ENCODE peak calls at places on chromosomes 13 and 19, in ten cellular contexts. One of them, this sample, is unnamed.
A peak's percentile ranks its signal among the peaks of the same experiment; 100 is the strongest.

GRCh38 chr13:41463823-41464602 is 6.7 kb downstream of the RGCC start:
- DNase-seq in cardiac muscle cell: no peak
- DNase-seq in neuronal stem cell: no peak
- DNase-seq in heart right ventricle: no peak
- DNase-seq in upper lobe of left lung: peak; percentile 28
- DNase-seq in bronchial epithelial cell: no peak
- DNase-seq in aorta: no peak
- DNase-seq in GM23338: no peak
- DNase-seq in adipocyte: no peak
- DNase-seq in pancreas: no peak
- DNase-seq in this sample: no peak

GRCh38 chr19:986083-986482 is 1.9 kb downstream of the WDR18 start:
- DNase-seq in cardiac muscle cell: no peak
- DNase-seq in neuronal stem cell: no peak
- DNase-seq in heart right ventricle: no peak
- DNase-seq in upper lobe of left lung: peak; percentile 79
- DNase-seq in bronchial epithelial cell: no peak
- DNase-seq in aorta: no peak
- DNase-seq in GM23338: no peak
- DNase-seq in adipocyte: no peak
- DNase-seq in pancreas: no peak
- DNase-seq in this sample: no peak

GRCh38 chr19:47229674-47230121 is 1.3 kb downstream of the BBC3 start:
- DNase-seq in cardiac muscle cell: no peak
- DNase-seq in neuronal stem cell: no peak
- DNase-seq in heart right ventricle: no peak
- DNase-seq in upper lobe of left lung: no peak
- DNase-seq in bronchial epithelial cell: no peak
- DNase-seq in aorta: no peak
- DNase-seq in GM23338: no peak
- DNase-seq in adipocyte: peak; percentile 48
- DNase-seq in pancreas: no peak
- DNase-seq in this sample: no peak

GRCh38 chr13:59510377-59510776 is 653.4 kb downstream of the DIAPH3 start:
- DNase-seq in cardiac muscle cell: no peak
- DNase-seq in neuronal stem cell: no peak
- DNase-seq in heart right ventricle: no peak
- DNase-seq in upper lobe of left lung: no peak
- DNase-seq in bronchial epithelial cell: no peak
- DNase-seq in aorta: no peak
- DNase-seq in GM23338: no peak
- DNase-seq in adipocyte: no peak
- DNase-seq in pancreas: no peak
- DNase-seq in this sample: no peak

GRCh38 chr19:1227313-1227626 is 10.5 kb downstream of the CBARP start:
- DNase-seq in cardiac muscle cell: no peak
- DNase-seq in neuronal stem cell: no peak
- DNase-seq in heart right ventricle: no peak
- DNase-seq in upper lobe of left lung: no peak
- DNase-seq in bronchial epithelial cell: no peak
- DNase-seq in aorta: no peak
- DNase-seq in GM23338: no peak
- DNase-seq in adipocyte: no peak
- DNase-seq in pancreas: no peak
- DNase-seq in this sample: no peak

GRCh38 chr13:50284540-50284939 is 269.3 kb downstream of the KCNRG start:
- DNase-seq in cardiac muscle cell: no peak
- DNase-seq in neuronal stem cell: no peak
- DNase-seq in heart right ventricle: no peak
- DNase-seq in upper lobe of left lung: no peak
- DNase-seq in bronchial epithelial cell: no peak
- DNase-seq in aorta: no peak
- DNase-seq in GM23338: no peak
- DNase-seq in adipocyte: no peak
- DNase-seq in pancreas: no peak
- DNase-seq in this sample: no peak

GRCh38 chr13:44413095-44413494 is 39.5 kb downstream of the SERP2 start:
- DNase-seq in cardiac muscle cell: peak; percentile 50
- DNase-seq in neuronal stem cell: no peak
- DNase-seq in heart right ventricle: no peak
- DNase-seq in upper lobe of left lung: no peak
- DNase-seq in bronchial epithelial cell: no peak
- DNase-seq in aorta: peak; percentile 15
- DNase-seq in GM23338: no peak
- DNase-seq in adipocyte: peak; percentile 19
- DNase-seq in pancreas: no peak
- DNase-seq in this sample: peak; percentile 16

GRCh38 chr13:44437356-44438233 is 64.0 kb downstream of the SERP2 start:
- DNase-seq in cardiac muscle cell: peak; percentile 57
- DNase-seq in neuronal stem cell: peak; percentile 36
- DNase-seq in heart right ventricle: no peak
- DNase-seq in upper lobe of left lung: no peak
- DNase-seq in bronchial epithelial cell: peak; percentile 73
- DNase-seq in aorta: no peak
- DNase-seq in GM23338: peak; percentile 78
- DNase-seq in adipocyte: peak; percentile 85
- DNase-seq in pancreas: no peak
- DNase-seq in this sample: no peak

GRCh38 chr13:84273163-84273562 is 390.9 kb upstream of the SLITRK1 start:
- DNase-seq in cardiac muscle cell: no peak
- DNase-seq in neuronal stem cell: no peak
- DNase-seq in heart right ventricle: no peak
- DNase-seq in upper lobe of left lung: no peak
- DNase-seq in bronchial epithelial cell: no peak
- DNase-seq in aorta: no peak
- DNase-seq in GM23338: no peak
- DNase-seq in adipocyte: no peak
- DNase-seq in pancreas: no peak
- DNase-seq in this sample: no peak

GRCh38 chr13:97382276-97382675 is 51.7 kb upstream of the RAP2A start:
- DNase-seq in cardiac muscle cell: no peak
- DNase-seq in neuronal stem cell: no peak
- DNase-seq in heart right ventricle: no peak
- DNase-seq in upper lobe of left lung: no peak
- DNase-seq in bronchial epithelial cell: no peak
- DNase-seq in aorta: no peak
- DNase-seq in GM23338: no peak
- DNase-seq in adipocyte: no peak
- DNase-seq in pancreas: no peak
- DNase-seq in this sample: no peak

GRCh38 chr19:39403331-39404312 is 3.0 kb upstream of the ZFP36 start:
- DNase-seq in cardiac muscle cell: peak; percentile 100
- DNase-seq in neuronal stem cell: peak; percentile 89
- DNase-seq in heart right ventricle: peak; percentile 99
- DNase-seq in upper lobe of left lung: peak; percentile 99
- DNase-seq in bronchial epithelial cell: peak; percentile 88
- DNase-seq in aorta: peak; percentile 100
- DNase-seq in GM23338: peak; percentile 92
- DNase-seq in adipocyte: peak; percentile 100
- DNase-seq in pancreas: peak; percentile 88
- DNase-seq in this sample: peak; percentile 98

GRCh38 chr13:93776936-93777335 is 550.3 kb downstream of the GPC6 start:
- DNase-seq in cardiac muscle cell: peak; percentile 66
- DNase-seq in neuronal stem cell: no peak
- DNase-seq in heart right ventricle: no peak
- DNase-seq in upper lobe of left lung: no peak
- DNase-seq in bronchial epithelial cell: no peak
- DNase-seq in aorta: no peak
- DNase-seq in GM23338: peak; percentile 26
- DNase-seq in adipocyte: peak; percentile 23
- DNase-seq in pancreas: no peak
- DNase-seq in this sample: peak; percentile 30

GRCh38 chr19:7968796-7969559 is 25.5 kb upstream of the TIMM44 start:
- DNase-seq in cardiac muscle cell: no peak
- DNase-seq in neuronal stem cell: no peak
- DNase-seq in heart right ventricle: no peak
- DNase-seq in upper lobe of left lung: no peak
- DNase-seq in bronchial epithelial cell: no peak
- DNase-seq in aorta: no peak
- DNase-seq in GM23338: no peak
- DNase-seq in adipocyte: no peak
- DNase-seq in pancreas: no peak
- DNase-seq in this sample: no peak

GRCh38 chr19:38862321-38863059 is 12.7 kb upstream of the HNRNPL start:
- DNase-seq in cardiac muscle cell: peak; percentile 47
- DNase-seq in neuronal stem cell: no peak
- DNase-seq in heart right ventricle: peak; percentile 45
- DNase-seq in upper lobe of left lung: no peak
- DNase-seq in bronchial epithelial cell: no peak
- DNase-seq in aorta: no peak
- DNase-seq in GM23338: no peak
- DNase-seq in adipocyte: no peak
- DNase-seq in pancreas: no peak
- DNase-seq in this sample: no peak

GRCh38 chr19:10362259-10362658 is 18.1 kb downstream of the TYK2 start:
- DNase-seq in cardiac muscle cell: no peak
- DNase-seq in neuronal stem cell: no peak
- DNase-seq in heart right ventricle: no peak
- DNase-seq in upper lobe of left lung: peak; percentile 62
- DNase-seq in bronchial epithelial cell: no peak
- DNase-seq in aorta: no peak
- DNase-seq in GM23338: no peak
- DNase-seq in adipocyte: no peak
- DNase-seq in pancreas: no peak
- DNase-seq in this sample: no peak
- H3K36me3 ChIP-seq in cardiac muscle cell: peaks cover 5% of the 10 kb centered on the region
- H3K36me3 ChIP-seq in neuronal stem cell: peaks cover 42% of the 10 kb centered on the region
- H3K36me3 ChIP-seq in heart right ventricle: peaks cover 9% of the 10 kb centered on the region
- H3K36me3 ChIP-seq in upper lobe of left lung: peaks cover 99% of the 10 kb centered on the region
- H3K36me3 ChIP-seq in bronchial epithelial cell: peaks cover 28% of the 10 kb centered on the region
- H3K36me3 ChIP-seq in aorta: peaks cover 2% of the 10 kb centered on the region
- H3K36me3 ChIP-seq in GM23338: no peaks in the 10 kb centered on the region
- H3K36me3 ChIP-seq in adipocyte: peaks cover 71% of the 10 kb centered on the region
- H3K36me3 ChIP-seq in pancreas: peaks cover 43% of the 10 kb centered on the region
- H3K36me3 ChIP-seq in this sample: peaks cover 60% of the 10 kb centered on the region

DNA sequence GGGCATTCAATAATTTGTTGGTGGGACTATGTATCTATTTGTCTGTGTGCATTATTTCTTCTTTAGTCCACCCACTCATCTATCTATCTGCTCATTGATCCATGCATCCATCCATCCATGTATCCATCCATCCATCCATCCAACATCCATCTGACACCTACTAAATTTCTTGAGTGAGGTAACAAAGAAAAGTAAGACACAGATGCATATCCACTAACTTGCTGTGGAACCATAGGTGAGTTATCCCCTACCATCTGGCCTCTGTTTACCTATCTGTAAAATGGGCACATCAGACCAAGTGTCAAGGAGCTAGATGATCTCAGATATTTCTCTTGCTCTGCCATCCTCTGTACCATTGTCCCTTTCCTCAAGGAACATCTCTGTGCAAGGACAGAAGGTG is 54.7 kb downstream of the ZNF536 start:
- DNase-seq in cardiac muscle cell: no peak
- DNase-seq in neuronal stem cell: no peak
- DNase-seq in heart right ventricle: no peak
- DNase-seq in upper lobe of left lung: no peak
- DNase-seq in bronchial epithelial cell: no peak
- DNase-seq in aorta: no peak
- DNase-seq in GM23338: no peak
- DNase-seq in adipocyte: no peak
- DNase-seq in pancreas: no peak
- DNase-seq in this sample: no peak
- H3K4me3 ChIP-seq in cardiac muscle cell: no peak overlapping the region
- H3K4me3 ChIP-seq in neuronal stem cell: no peak overlapping the region
- H3K4me3 ChIP-seq in heart right ventricle: no peak overlapping the region
- H3K4me3 ChIP-seq in upper lobe of left lung: no peak overlapping the region
- H3K4me3 ChIP-seq in bronchial epithelial cell: no peak overlapping the region
- H3K4me3 ChIP-seq in aorta: no peak overlapping the region
- H3K4me3 ChIP-seq in GM23338: no peak overlapping the region
- H3K4me3 ChIP-seq in adipocyte: no peak overlapping the region
- H3K4me3 ChIP-seq in pancreas: no peak overlapping the region
- H3K4me3 ChIP-seq in this sample: no peak overlapping the region

GRCh38 chr19:48989701-48990291 is 3.3 kb downstream of the GYS1 start:
- DNase-seq in cardiac muscle cell: no peak
- DNase-seq in neuronal stem cell: no peak
- DNase-seq in heart right ventricle: peak; percentile 70
- DNase-seq in upper lobe of left lung: no peak
- DNase-seq in bronchial epithelial cell: no peak
- DNase-seq in aorta: no peak
- DNase-seq in GM23338: no peak
- DNase-seq in adipocyte: no peak
- DNase-seq in pancreas: no peak
- DNase-seq in this sample: no peak

GRCh38 chr19:48986211-48986610 is 6.9 kb downstream of the GYS1 start:
- DNase-seq in cardiac muscle cell: no peak
- DNase-seq in neuronal stem cell: no peak
- DNase-seq in heart right ventricle: no peak
- DNase-seq in upper lobe of left lung: no peak
- DNase-seq in bronchial epithelial cell: no peak
- DNase-seq in aorta: no peak
- DNase-seq in GM23338: no peak
- DNase-seq in adipocyte: no peak
- DNase-seq in pancreas: no peak
- DNase-seq in this sample: no peak

GRCh38 chr19:48988860-48989259 is 4.2 kb downstream of the GYS1 start:
- DNase-seq in cardiac muscle cell: no peak
- DNase-seq in neuronal stem cell: no peak
- DNase-seq in heart right ventricle: no peak
- DNase-seq in upper lobe of left lung: peak; percentile 36
- DNase-seq in bronchial epithelial cell: no peak
- DNase-seq in aorta: no peak
- DNase-seq in GM23338: no peak
- DNase-seq in adipocyte: no peak
- DNase-seq in pancreas: no peak
- DNase-seq in this sample: no peak

GRCh38 chr19:48987323-48987722 is 5.8 kb downstream of the GYS1 start:
- DNase-seq in cardiac muscle cell: no peak
- DNase-seq in neuronal stem cell: no peak
- DNase-seq in heart right ventricle: no peak
- DNase-seq in upper lobe of left lung: no peak
- DNase-seq in bronchial epithelial cell: no peak
- DNase-seq in aorta: no peak
- DNase-seq in GM23338: no peak
- DNase-seq in adipocyte: no peak
- DNase-seq in pancreas: no peak
- DNase-seq in this sample: no peak

GRCh38 chr19:48988286-48988685 is 4.8 kb downstream of the GYS1 start:
- DNase-seq in cardiac muscle cell: no peak
- DNase-seq in neuronal stem cell: no peak
- DNase-seq in heart right ventricle: no peak
- DNase-seq in upper lobe of left lung: no peak
- DNase-seq in bronchial epithelial cell: no peak
- DNase-seq in aorta: no peak
- DNase-seq in GM23338: no peak
- DNase-seq in adipocyte: no peak
- DNase-seq in pancreas: no peak
- DNase-seq in this sample: no peak
- H3K36me3 ChIP-seq in cardiac muscle cell: peaks cover 41% of the 10 kb centered on the region
- H3K36me3 ChIP-seq in neuronal stem cell: peaks cover 25% of the 10 kb centered on the region
- H3K36me3 ChIP-seq in heart right ventricle: peaks cover 8% of the 10 kb centered on the region
- H3K36me3 ChIP-seq in upper lobe of left lung: peaks cover 71% of the 10 kb centered on the region
- H3K36me3 ChIP-seq in bronchial epithelial cell: peaks cover 27% of the 10 kb centered on the region
- H3K36me3 ChIP-seq in aorta: peaks cover 4% of the 10 kb centered on the region
- H3K36me3 ChIP-seq in GM23338: peaks cover 6% of the 10 kb centered on the region
- H3K36me3 ChIP-seq in adipocyte: peaks cover 50% of the 10 kb centered on the region
- H3K36me3 ChIP-seq in pancreas: peaks cover 8% of the 10 kb centered on the region
- H3K36me3 ChIP-seq in this sample: peaks cover 51% of the 10 kb centered on the region

DNA sequence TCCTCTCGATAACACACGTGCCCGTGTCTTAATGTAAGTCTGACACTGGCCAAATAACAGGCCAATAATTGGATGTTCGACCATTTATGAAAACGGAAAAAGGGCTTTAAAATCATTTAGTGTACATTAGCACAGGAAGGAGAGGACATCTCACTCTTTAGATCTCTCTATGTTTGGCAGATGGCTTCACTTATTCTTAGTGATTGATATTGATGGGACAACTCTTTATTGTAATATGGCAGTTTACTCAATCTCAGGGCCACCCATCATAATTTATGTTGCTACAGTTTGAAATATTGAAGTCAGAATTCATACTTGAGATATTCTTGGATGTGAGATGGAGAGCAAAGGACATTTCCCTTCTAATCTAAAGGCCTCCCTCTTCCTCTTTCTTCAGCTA is 430.7 kb upstream of the ARGLU1 start:
- DNase-seq in cardiac muscle cell: no peak
- DNase-seq in neuronal stem cell: no peak
- DNase-seq in heart right ventricle: no peak
- DNase-seq in upper lobe of left lung: no peak
- DNase-seq in bronchial epithelial cell: no peak
- DNase-seq in aorta: no peak
- DNase-seq in GM23338: no peak
- DNase-seq in adipocyte: no peak
- DNase-seq in pancreas: no peak
- DNase-seq in this sample: no peak
- H3K4me3 ChIP-seq in cardiac muscle cell: no peak overlapping the region
- H3K4me3 ChIP-seq in neuronal stem cell: no peak overlapping the region
- H3K4me3 ChIP-seq in heart right ventricle: no peak overlapping the region
- H3K4me3 ChIP-seq in upper lobe of left lung: no peak overlapping the region
- H3K4me3 ChIP-seq in bronchial epithelial cell: no peak overlapping the region
- H3K4me3 ChIP-seq in aorta: no peak overlapping the region
- H3K4me3 ChIP-seq in GM23338: no peak overlapping the region
- H3K4me3 ChIP-seq in adipocyte: no peak overlapping the region
- H3K4me3 ChIP-seq in pancreas: no peak overlapping the region
- H3K4me3 ChIP-seq in this sample: no peak overlapping the region

This sample was measured in brain microvascular endothelial cell.